ENCODE peak calls at places on chromosome 10, in ten cellular contexts. H is transverse colon, Q is H1, X is stomach, F is HepG2, M is K562, T is sigmoid colon, W is SK-N-SH, C is esophagus muscularis mucosa, V is upper lobe of left lung. L is an unnamed sample. For H3K9me3, the result is how much of the 10 kb centered on the place peaks cover.

GRCh38 chr10:43195557-43195956 is 57.3 kb downstream of the CSGALNACT2 start:
- DNase-seq in H (no peak), Q (no peak), X (no peak), F (no peak), M (peak), T (no peak), W (peak), C (no peak), V (no peak), L (no peak)

GRCh38 chr10:47063858-47064257 is 152.6 kb downstream of the PTPN20 start:
- DNase-seq in H (no peak), Q (no peak), X (no peak), F (no peak), M (no peak), T (no peak), W (no peak), C (no peak), V (no peak), L (no peak)

GRCh38 chr10:108427081-108427480 is 1262.6 kb upstream of the SORCS1 start:
- DNase-seq in H (no peak), Q (no peak), X (peak), F (no peak), M (no peak), T (no peak), W (peak), C (peak), V (no peak), L (no peak)

GRCh38 chr10:22503315-22504090 is 158.2 kb downstream of the SPAG6 start:
- DNase-seq in H (no peak), Q (no peak), X (no peak), F (no peak), M (peak), T (no peak), W (no peak), C (peak), V (no peak), L (no peak)

GRCh38 chr10:117543245-117543998 is 876 bp downstream of the EMX2 start:
- DNase-seq in H (no peak), Q (peak), X (no peak), F (no peak), M (no peak), T (no peak), W (peak), C (no peak), V (no peak), L (peak)

GRCh38 chr10:15719899-15720634 is at the start of gene ITGA8:
- DNase-seq in H (peak), Q (no peak), X (no peak), F (no peak), M (no peak), T (no peak), W (peak), C (no peak), V (no peak), L (no peak)

GRCh38 chr10:17004801-17005380 is 124.7 kb downstream of the CUBN start:
- DNase-seq in H (no peak), Q (no peak), X (no peak), F (no peak), M (no peak), T (no peak), W (no peak), C (peak), V (no peak), L (no peak)

GRCh38 chr10:79435271-79436065 is 10.0 kb downstream of the ZCCHC24 start:
- DNase-seq in H (no peak), Q (no peak), X (no peak), F (no peak), M (no peak), T (peak), W (no peak), C (no peak), V (no peak), L (peak)

GRCh38 chr10:93995598-93996271 is 2.0 kb downstream of the PLCE1 start:
- DNase-seq in H (no peak), Q (no peak), X (no peak), F (no peak), M (no peak), T (no peak), W (no peak), C (no peak), V (no peak), L (no peak)

GRCh38 chr10:8095962-8096361 is 41.5 kb downstream of the GATA3 start:
- DNase-seq in H (no peak), Q (no peak), X (no peak), F (no peak), M (no peak), T (no peak), W (peak), C (no peak), V (no peak), L (no peak)

GRCh38 chr10:62805139-62806092 is 896 bp downstream of the ADO start:
- DNase-seq in H (peak), Q (peak), X (no peak), F (peak), M (peak), T (peak), W (peak), C (no peak), V (peak), L (no peak)

DNA sequence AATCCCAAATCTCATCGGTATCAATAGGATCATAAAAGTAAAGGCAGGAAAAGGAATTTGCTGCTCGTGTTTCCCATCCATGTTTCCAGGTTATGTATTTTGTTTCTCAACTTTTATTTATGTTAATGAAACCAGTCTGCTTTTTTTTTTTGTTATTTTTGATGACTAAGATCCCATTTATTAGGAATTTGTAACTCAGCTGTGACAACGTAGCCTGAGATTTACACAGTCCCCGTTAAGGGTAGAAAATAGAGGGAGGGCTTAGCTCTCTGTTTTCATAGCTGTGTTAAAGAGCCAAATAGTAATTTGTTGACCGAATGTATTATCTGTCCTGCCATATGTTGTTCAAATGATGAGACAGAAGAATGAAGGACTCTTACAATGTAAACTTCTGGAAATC is 164.0 kb downstream of the MGMT start:
- DNase-seq in H (no peak), Q (no peak), X (no peak), F (no peak), M (no peak), T (no peak), W (no peak), C (no peak), V (no peak), L (no peak)
- H3K9me3 ChIP-seq in H (under half), Q (under half), X (under half), F (under half), M (under half), T (under half), W (under half), C (under half), V (under half), L (under half)

DNA sequence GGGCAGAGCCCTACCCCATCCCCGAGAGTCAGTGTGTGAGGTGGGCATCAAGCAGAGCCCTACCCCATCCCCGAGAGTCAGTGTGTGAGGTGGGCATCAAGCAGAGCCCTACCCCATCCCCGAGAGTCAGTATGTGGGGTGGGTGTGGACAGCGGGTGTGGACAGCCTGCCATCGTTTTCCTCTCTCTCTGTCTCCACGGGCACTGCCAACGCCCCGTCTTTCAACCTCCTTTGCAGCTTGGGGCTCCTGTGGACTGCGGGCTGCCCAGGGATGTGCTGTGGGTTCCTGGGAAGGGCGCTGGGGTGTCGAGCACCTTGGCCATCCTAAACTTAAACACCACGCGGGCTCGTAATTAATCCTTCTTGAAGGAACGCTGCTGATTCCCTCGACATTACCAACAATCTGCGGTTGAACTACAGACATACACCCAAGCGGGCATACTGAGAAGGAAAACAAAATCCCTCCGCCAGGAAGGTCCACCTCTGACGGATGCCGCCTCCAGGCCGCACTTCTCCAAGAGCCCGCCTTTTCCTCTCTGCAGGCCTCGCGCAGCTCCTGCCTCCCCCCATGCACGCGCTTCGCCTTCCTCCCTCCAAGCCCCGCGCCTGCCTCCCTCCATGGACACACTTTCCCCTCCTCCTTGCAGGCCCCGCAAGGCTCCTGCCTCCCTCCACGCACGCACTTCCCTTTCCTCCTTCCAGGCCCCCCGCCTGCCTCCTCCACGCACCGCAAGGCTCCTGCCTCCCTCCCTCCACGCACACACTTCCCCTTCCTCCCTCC is 65.1 kb downstream of the ADARB2 start:
- DNase-seq in H (no peak), Q (no peak), X (no peak), F (no peak), M (no peak), T (no peak), W (no peak), C (no peak), V (no peak), L (no peak)
- TF ChIP-seq EP300 in H (no peak), Q (no peak), X (no peak), F (no peak), M (no peak), T (no peak), W (no peak), C (no peak), V (no peak), L (no peak)

DNA sequence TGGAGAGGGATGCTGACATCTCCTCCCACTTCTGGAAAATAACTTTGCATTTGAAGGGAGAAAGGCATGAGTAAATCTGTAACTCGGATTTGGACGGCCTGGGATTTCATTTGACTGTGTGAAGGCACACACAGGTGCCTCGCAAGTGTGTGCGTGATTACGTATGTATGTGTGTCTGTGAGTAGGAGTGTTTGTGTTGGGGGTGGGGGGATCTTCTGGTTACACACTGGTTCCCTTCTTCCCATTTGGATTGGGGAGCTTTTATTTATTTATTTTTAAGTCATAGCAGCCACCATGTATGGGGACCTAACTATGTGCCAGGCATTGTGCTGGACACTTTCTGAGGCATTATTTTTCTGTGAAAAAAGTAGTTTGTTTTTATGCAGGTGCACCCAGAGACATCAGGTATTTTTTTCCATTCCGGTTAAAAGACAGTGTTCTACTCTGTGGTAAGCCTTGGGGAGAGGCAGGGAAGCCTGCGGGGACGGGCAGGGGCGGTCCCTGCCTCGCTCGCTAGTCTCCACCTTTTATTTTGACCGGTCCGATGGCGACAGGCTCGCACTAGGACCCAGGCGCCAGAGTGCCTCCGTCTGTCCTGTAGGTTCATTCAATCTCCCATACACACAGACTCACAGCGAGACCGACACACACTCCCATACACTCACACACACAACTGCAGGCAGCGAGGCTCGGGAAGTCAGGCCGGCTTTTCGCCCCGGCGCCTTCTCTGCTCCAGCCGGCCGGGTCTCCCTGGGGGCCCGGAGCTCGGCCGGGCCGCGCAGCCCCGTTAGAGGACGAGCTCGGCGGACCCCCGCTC is at the start of gene MXI1:
- DNase-seq in H (peak), Q (peak), X (peak), F (peak), M (peak), T (peak), W (peak), C (peak), V (peak), L (peak)
- TF ChIP-seq POLR2AphosphoS5 in H (peak), Q (peak), X (peak), F (peak), M (peak), T (peak), W (peak), C (peak), V (peak), L (no peak)

GRCh38 chr10:74771054-74771453 is 55.3 kb upstream of the KAT6B start:
- DNase-seq in H (no peak), Q (no peak), X (no peak), F (no peak), M (no peak), T (no peak), W (no peak), C (no peak), V (no peak), L (no peak)

GRCh38 chr10:74770400-74770799 is 56.0 kb upstream of the KAT6B start:
- DNase-seq in H (no peak), Q (no peak), X (no peak), F (no peak), M (no peak), T (no peak), W (no peak), C (no peak), V (no peak), L (no peak)

GRCh38 chr10:74778436-74779094 is 47.8 kb upstream of the KAT6B start:
- DNase-seq in H (no peak), Q (no peak), X (no peak), F (no peak), M (no peak), T (no peak), W (no peak), C (no peak), V (no peak), L (peak)

GRCh38 chr10:74775099-74775498 is 51.3 kb upstream of the KAT6B start:
- DNase-seq in H (no peak), Q (no peak), X (no peak), F (no peak), M (no peak), T (no peak), W (no peak), C (no peak), V (no peak), L (no peak)
- H3K9me3 ChIP-seq in H (under half), Q (under half), X (under half), F (under half), M (under half), T (under half), W (under half), C (under half), V (under half), L (under half)

GRCh38 chr10:77863446-77863845 is 63.1 kb downstream of the DLG5 start:
- DNase-seq in H (no peak), Q (no peak), X (no peak), F (no peak), M (no peak), T (no peak), W (no peak), C (no peak), V (no peak), L (no peak)
- TF ChIP-seq EP300 in H (no peak), Q (no peak), X (no peak), F (no peak), M (no peak), T (no peak), W (no peak), C (no peak), V (no peak), L (no peak)

GRCh38 chr10:3473271-3473670 is 300.7 kb upstream of the PITRM1 start:
- DNase-seq in H (no peak), Q (no peak), X (no peak), F (no peak), M (no peak), T (no peak), W (no peak), C (no peak), V (peak), L (no peak)

GRCh38 chr10:3470191-3470590 is 297.6 kb upstream of the PITRM1 start:
- DNase-seq in H (no peak), Q (no peak), X (no peak), F (no peak), M (no peak), T (no peak), W (no peak), C (no peak), V (no peak), L (no peak)

GRCh38 chr10:3472705-3473078 is 300.1 kb upstream of the PITRM1 start:
- DNase-seq in H (no peak), Q (no peak), X (no peak), F (no peak), M (no peak), T (no peak), W (no peak), C (no peak), V (no peak), L (no peak)

GRCh38 chr10:3471497-3471896 is 298.9 kb upstream of the PITRM1 start:
- DNase-seq in H (no peak), Q (no peak), X (no peak), F (no peak), M (no peak), T (no peak), W (no peak), C (no peak), V (no peak), L (no peak)

GRCh38 chr10:3471927-3472704 is 299.5 kb upstream of the PITRM1 start:
- DNase-seq in H (peak), Q (no peak), X (no peak), F (no peak), M (no peak), T (peak), W (no peak), C (no peak), V (peak), L (no peak)
- TF ChIP-seq POLR2AphosphoS5 in H (no peak), Q (no peak), X (no peak), F (no peak), M (no peak), T (no peak), W (no peak), C (peak), V (peak), L (peak)